ENCODE peak calls at places on chromosome 14, in seven cellular contexts. D is effector memory CD8-positive, alpha-beta T cell; C is lower leg skin; F is AG10803; S is astrocyte of the cerebellum; X is T-cell; T is EH. U is an unnamed sample.

GRCh38 chr14:53044486-53044885 is 93.6 kb upstream of the FERMT2 start:
- DNase-seq in T (peak), F (peak), D (no peak), X (no peak), C (no peak), S (peak), U (no peak)

GRCh38 chr14:24190416-24190815 is 1.8 kb upstream of the IPO4 start:
- DNase-seq in S (no peak), C (no peak), X (no peak), F (no peak), T (no peak), D (no peak), U (no peak)

GRCh38 chr14:81206115-81206514 is 14.6 kb downstream of the GTF2A1 start:
- DNase-seq in T (peak), D (no peak), X (no peak), F (no peak), C (no peak), S (no peak), U (no peak)

GRCh38 chr14:36901846-36902245 is 240.2 kb downstream of the PAX9 start:
- DNase-seq in F (peak), X (no peak), T (peak), D (no peak), S (peak), C (no peak), U (no peak)

GRCh38 chr14:90301580-90302181 is 30.1 kb downstream of the NRDE2 start:
- DNase-seq in X (no peak), C (no peak), D (no peak), F (peak), T (peak), S (peak), U (no peak)

GRCh38 chr14:30445852-30446251 is 113.1 kb upstream of the G2E3 start:
- DNase-seq in S (no peak), C (no peak), D (no peak), F (no peak), T (no peak), X (no peak), U (no peak)

GRCh38 chr14:92958373-92959188 is 35.6 kb downstream of the CHGA start:
- DNase-seq in F (no peak), X (no peak), T (no peak), S (no peak), D (no peak), C (no peak), U (no peak)

GRCh38 chr14:44962573-44963528 is 861 bp downstream of the TOGARAM1 start:
- DNase-seq in F (peak), T (peak), S (peak), X (no peak), D (no peak), C (peak), U (peak)

GRCh38 chr14:68814376-68815287 is 21.8 kb upstream of the ZFP36L1 start:
- DNase-seq in D (peak), X (no peak), S (no peak), F (peak), T (peak), C (no peak), U (peak)

GRCh38 chr14:63457498-63457897 is 85.7 kb downstream of the PPP2R5E start:
- DNase-seq in D (no peak), F (no peak), X (no peak), T (no peak), C (no peak), S (no peak), U (peak)

GRCh38 chr14:92633274-92633616 is 115.2 kb downstream of the LGMN start:
- DNase-seq in S (no peak), F (no peak), T (no peak), C (no peak), X (no peak), D (no peak), U (no peak)

GRCh38 chr14:85421166-85421877 is 108.6 kb upstream of the FLRT2 start:
- DNase-seq in X (no peak), F (peak), D (no peak), S (no peak), C (no peak), T (peak), U (no peak)

GRCh38 chr14:66009104-66009503 is 477.1 kb upstream of the CCDC196 start:
- DNase-seq in F (peak), D (no peak), C (no peak), S (peak), X (no peak), T (peak), U (no peak)

GRCh38 chr14:63288853-63289252 is 29.9 kb downstream of the GPHB5 start:
- DNase-seq in T (no peak), F (no peak), D (no peak), X (no peak), C (no peak), S (no peak), U (no peak)

GRCh38 chr14:37658174-37658573 is 62.7 kb downstream of the TTC6 start:
- DNase-seq in X (no peak), C (no peak), F (no peak), S (no peak), T (no peak), D (no peak), U (no peak)

GRCh38 chr14:101704140-101704539 is 57.4 kb upstream of the PPP2R5C start:
- DNase-seq in X (no peak), T (no peak), D (no peak), F (no peak), C (no peak), S (no peak), U (peak)

GRCh38 chr14:24297190-24297964 is 2.2 kb downstream of the DHRS1 start:
- DNase-seq in S (no peak), D (no peak), X (no peak), C (no peak), F (no peak), T (peak), U (no peak)

GRCh38 chr14:70721542-70721941 is 79.8 kb downstream of the TTC9 start:
- DNase-seq in C (no peak), D (no peak), F (peak), S (no peak), X (no peak), T (peak), U (no peak)

GRCh38 chr14:31122921-31123320 is 84.7 kb downstream of the HECTD1 start:
- DNase-seq in S (no peak), T (no peak), D (no peak), C (no peak), X (no peak), F (no peak), U (no peak)

GRCh38 chr14:49553106-49553505 is 33.1 kb downstream of the RPS29 start:
- DNase-seq in S (no peak), C (no peak), X (no peak), T (no peak), F (no peak), D (no peak), U (no peak)

GRCh38 chr14:99425272-99425681 is 55.4 kb downstream of the SETD3 start:
- DNase-seq in X (no peak), T (no peak), C (peak), F (no peak), D (no peak), S (no peak), U (no peak)

GRCh38 chr14:23633160-23633701 is 2.9 kb upstream of the DHRS2 start:
- DNase-seq in C (no peak), T (no peak), F (no peak), X (no peak), D (no peak), S (no peak), U (no peak)

GRCh38 chr14:24463017-24463805 is 20.6 kb upstream of the SDR39U1 start:
- DNase-seq in T (no peak), D (no peak), F (no peak), S (no peak), X (no peak), C (no peak), U (no peak)

GRCh38 chr14:74572829-74573360 is 39.1 kb downstream of the LTBP2 start:
- DNase-seq in F (no peak), C (no peak), D (no peak), T (peak), S (no peak), X (no peak), U (no peak)

GRCh38 chr14:104096751-104097700 is 11.5 kb downstream of the ASPG start:
- DNase-seq in F (no peak), C (no peak), D (no peak), S (no peak), T (no peak), X (no peak), U (no peak)